ENCODE peak calls at places on chromosomes 4 and X, in nine cellular contexts. S is CD4-positive, alpha-beta T cell; R is sigmoid colon; G is chondrocyte; I is heart left ventricle; L is cardiac fibroblast; C is tibial artery; O is upper lobe of left lung; Z is astrocyte of the spinal cord. K is an unnamed sample.

GRCh38 chr4:10728016-10728415 is 43.4 kb upstream of the CLNK start:
- DNase-seq in S (no peak), R (no peak), G (no peak), I (no peak), L (no peak), C (no peak), O (no peak), Z (no peak), K (no peak)

GRCh38 chr4:25531272-25531671 is 124.4 kb upstream of the SLC34A2 start:
- DNase-seq in S (no peak), R (no peak), G (no peak), I (no peak), L (no peak), C (no peak), O (no peak), Z (no peak), K (no peak)

GRCh38 chrX:72314881-72315280 is 9.2 kb upstream of the CITED1 start:
- DNase-seq in S (no peak), R (no peak), G (no peak), I (no peak), L (no peak), C (no peak), O (no peak), Z (no peak), K (no peak)

GRCh38 chr4:164748375-164748774 is 5.6 kb upstream of the SMIM31 start:
- DNase-seq in S (no peak), R (no peak), G (no peak), I (no peak), L (peak; percentile 52), C (no peak), O (no peak), Z (peak; percentile 28), K (no peak)

GRCh38 chr4:52824603-52825310 is 37.4 kb upstream of the RASL11B start:
- DNase-seq in S (no peak), R (no peak), G (no peak), I (peak; percentile 74), L (no peak), C (no peak), O (no peak), Z (no peak), K (no peak)

GRCh38 chr4:2936773-2937145 is 26.4 kb downstream of the NOP14 start:
- DNase-seq in S (no peak), R (peak; percentile 58), G (peak; percentile 49), I (no peak), L (peak; percentile 84), C (peak; percentile 14), O (peak; percentile 22), Z (peak; percentile 78), K (no peak)

GRCh38 chr4:11904991-11905760 is 476.5 kb upstream of the HS3ST1 start:
- DNase-seq in S (no peak), R (no peak), G (no peak), I (peak; percentile 20), L (no peak), C (no peak), O (no peak), Z (no peak), K (no peak)

GRCh38 chrX:48752498-48752897 is 9.0 kb upstream of the GLOD5 start:
- DNase-seq in S (no peak), R (no peak), G (no peak), I (no peak), L (no peak), C (no peak), O (no peak), Z (no peak), K (no peak)

GRCh38 chrX:118773782-118774181 is 46.4 kb downstream of the IL13RA1 start:
- DNase-seq in S (no peak), R (no peak), G (no peak), I (no peak), L (no peak), C (no peak), O (peak; percentile 69), Z (no peak), K (no peak)

GRCh38 chr4:88007304-88008132 is at the start of gene PKD2:
- DNase-seq in S (peak; percentile 67), R (peak; percentile 94), G (no peak), I (peak; percentile 90), L (peak; percentile 68), C (peak; percentile 83), O (peak; percentile 78), Z (peak; percentile 80), K (peak; percentile 66)

GRCh38 chr4:65623509-65623908 is 46.8 kb downstream of the EPHA5 start:
- DNase-seq in S (no peak), R (no peak), G (no peak), I (no peak), L (peak; percentile 85), C (no peak), O (no peak), Z (peak; percentile 83), K (no peak)

GRCh38 chrX:27976284-27976683 is 5.0 kb downstream of the DCAF8L1 start:
- DNase-seq in S (no peak), R (no peak), G (no peak), I (no peak), L (peak; percentile 60), C (no peak), O (no peak), Z (peak; percentile 16), K (no peak)

GRCh38 chr4:56757270-56757746 is 64.2 kb downstream of the SPINK2 start:
- DNase-seq in S (peak; percentile 39), R (peak; percentile 88), G (no peak), I (no peak), L (peak; percentile 84), C (peak; percentile 22), O (peak; percentile 23), Z (peak; percentile 57), K (no peak)

GRCh38 chr4:88054229-88054628 is 46.8 kb downstream of the PKD2 start:
- DNase-seq in S (no peak), R (no peak), G (no peak), I (no peak), L (no peak), C (no peak), O (no peak), Z (no peak), K (no peak)

GRCh38 chrX:56233100-56233499 is 944 bp downstream of the KLF8 start:
- DNase-seq in S (no peak), R (no peak), G (no peak), I (peak; percentile 32), L (peak; percentile 2), C (no peak), O (no peak), Z (no peak), K (no peak)

GRCh38 chr4:476501-476900 is 22.5 kb downstream of the ZNF721 start:
- DNase-seq in S (no peak), R (no peak), G (no peak), I (no peak), L (peak; percentile 50), C (no peak), O (no peak), Z (peak; percentile 60), K (no peak)

GRCh38 chrX:38151426-38151825 is 69.2 kb downstream of the SRPX start:
- DNase-seq in S (no peak), R (no peak), G (no peak), I (no peak), L (no peak), C (no peak), O (no peak), Z (peak; percentile 67), K (no peak)

DNA sequence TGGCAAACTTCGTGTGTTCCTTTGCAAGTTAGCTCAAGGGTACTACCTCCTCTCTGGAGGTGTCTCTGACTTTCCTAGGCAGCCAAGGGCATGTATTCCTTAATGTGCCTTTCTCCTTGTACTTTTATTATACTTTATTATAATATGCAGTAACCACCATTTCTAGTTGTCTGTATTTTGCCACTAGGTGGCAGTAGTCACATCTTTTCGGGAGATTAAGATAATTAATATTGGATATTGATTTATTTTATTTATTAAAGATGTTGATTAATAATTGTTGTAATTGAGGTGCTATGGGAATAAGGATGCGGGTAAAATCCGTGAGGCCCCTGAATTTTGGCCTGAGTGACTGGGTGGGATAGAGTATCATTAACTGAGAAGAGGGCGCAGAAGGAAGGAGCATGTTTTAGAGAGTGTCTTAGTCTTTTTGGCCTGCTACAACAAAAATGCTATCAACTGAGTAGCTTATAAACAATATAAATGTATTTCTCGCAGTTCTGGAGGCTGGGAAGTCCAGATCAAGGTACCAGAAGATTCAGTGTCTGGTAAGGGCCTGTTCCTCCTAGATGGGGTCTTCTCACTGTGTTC is 153.3 kb downstream of the TMEM164 start:
- DNase-seq in S (no peak), R (no peak), G (no peak), I (no peak), L (peak; percentile 28), C (no peak), O (no peak), Z (no peak), K (no peak)
- TF ChIP-seq CTCF in S (peak; percentile 64), R (peak; percentile 17), G (peak; percentile 95), I (peak; percentile 48), L (peak; percentile 22), C (peak; percentile 29), O (peak; percentile 15), Z (peak; percentile 43), K (peak; percentile 83)

DNA sequence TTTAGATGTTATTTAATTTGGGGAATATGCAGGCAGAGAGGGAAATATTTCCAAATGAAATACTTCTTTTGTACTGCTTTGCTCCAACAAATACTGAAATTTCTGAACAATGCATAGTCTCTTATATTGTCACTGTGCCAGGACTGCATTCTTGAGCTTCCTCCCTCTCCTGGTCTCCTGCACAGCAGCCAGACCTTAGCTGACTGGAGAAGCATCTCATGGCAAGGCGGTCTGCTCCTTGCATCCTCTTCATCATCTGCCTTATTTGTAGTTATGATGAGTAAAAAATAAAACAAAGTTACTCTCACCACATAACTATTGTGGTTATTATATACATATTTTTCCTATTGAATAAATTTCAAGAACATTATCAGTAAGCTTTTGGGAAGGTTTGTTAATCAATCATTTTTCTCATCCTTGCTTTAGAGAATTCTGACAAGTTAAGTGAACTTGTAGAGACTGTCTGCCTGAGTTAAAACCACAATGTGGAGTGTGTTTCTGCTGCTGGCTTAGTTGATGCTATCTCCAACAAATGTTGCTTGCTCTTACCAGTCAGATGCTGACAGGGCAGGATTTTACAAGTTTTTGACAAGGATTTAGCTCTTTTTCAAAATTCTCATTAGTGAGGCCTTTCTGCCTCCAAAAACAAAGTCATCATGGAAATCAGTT is 153.6 kb downstream of the SOWAHB start:
- DNase-seq in S (no peak), R (no peak), G (no peak), I (no peak), L (peak; percentile 82), C (no peak), O (no peak), Z (peak; percentile 60), K (no peak)
- TF ChIP-seq CTCF in S (no peak), R (no peak), G (peak; percentile 14), I (no peak), L (no peak), C (no peak), O (no peak), Z (no peak), K (no peak)

GRCh38 chr4:105828074-105828473 is 67.2 kb upstream of the NPNT start:
- DNase-seq in S (no peak), R (no peak), G (no peak), I (no peak), L (no peak), C (no peak), O (no peak), Z (no peak), K (no peak)
- TF ChIP-seq CTCF in S (no peak), R (no peak), G (no peak), I (no peak), L (no peak), C (no peak), O (no peak), Z (no peak), K (no peak)

DNA sequence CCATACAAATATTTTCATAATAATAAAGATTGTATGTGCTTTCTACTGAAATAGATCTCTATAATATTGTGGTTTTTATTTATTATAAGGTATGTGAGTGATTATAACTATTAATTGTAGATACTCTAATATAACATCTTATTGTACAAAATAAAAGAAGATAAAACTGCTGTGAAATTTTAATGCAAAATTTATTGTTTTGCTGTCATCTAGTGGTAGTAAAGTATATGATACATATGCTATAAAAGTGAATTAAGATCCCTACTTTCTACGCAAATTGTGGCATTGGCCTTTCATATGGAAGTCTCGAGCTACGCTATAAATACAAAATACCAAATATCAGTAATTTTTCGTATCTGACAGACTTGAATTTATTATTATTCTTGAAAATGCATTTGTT is 19.3 kb downstream of the YIPF7 start:
- DNase-seq in S (no peak), R (no peak), G (no peak), I (no peak), L (no peak), C (no peak), O (no peak), Z (no peak), K (no peak)
- TF ChIP-seq CTCF in S (no peak), R (no peak), G (peak; percentile 72), I (no peak), L (peak; percentile 14), C (no peak), O (no peak), Z (peak; percentile 9), K (peak; percentile 40)

K was measured in neural crest cell.